ENCODE peak calls at places on chromosomes 5 and 9, in four cellular contexts. Q, F, X and G are unnamed samples.

GRCh38 chr9:136784249-136784996 is 6.7 kb upstream of the TMEM141 start:
- DNase-seq in Q (no peak), F (no peak), X (no peak), G (peak)

GRCh38 chr5:74499236-74499635 is 141.3 kb downstream of the ENC1 start:
- DNase-seq in Q (no peak), F (no peak), X (no peak), G (no peak)

GRCh38 chr5:96928931-96929708 is 6.8 kb upstream of the LNPEP start:
- DNase-seq in Q (no peak), F (no peak), X (no peak), G (no peak)

GRCh38 chr9:123724211-123724831 is 205.6 kb downstream of the DENND1A start:
- DNase-seq in Q (no peak), F (no peak), X (peak), G (no peak)

GRCh38 chr5:81422671-81423070 is 28.7 kb upstream of the ACOT12 start:
- DNase-seq in Q (no peak), F (no peak), X (peak), G (no peak)

GRCh38 chr9:136525207-136525606 is 20.6 kb downstream of the NOTCH1 start:
- DNase-seq in Q (no peak), F (no peak), X (no peak), G (no peak)

GRCh38 chr5:1292139-1292538 is 2.7 kb downstream of the TERT start:
- DNase-seq in Q (no peak), F (no peak), X (no peak), G (no peak)

GRCh38 chr9:127116088-127116726 is 6.2 kb downstream of the ANGPTL2 start:
- DNase-seq in Q (no peak), F (no peak), X (no peak), G (peak)

GRCh38 chr5:92969781-92970237 is 611.2 kb downstream of the NR2F1-AS1 start:
- DNase-seq in Q (no peak), F (no peak), X (peak), G (no peak)

GRCh38 chr5:81151546-81151945 is 81.6 kb upstream of the CKMT2 start:
- DNase-seq in Q (no peak), F (no peak), X (peak), G (no peak)

GRCh38 chr5:141402553-141403328 is at the start of gene PCDHGA9:
- DNase-seq in Q (no peak), F (no peak), X (peak), G (no peak)

GRCh38 chr5:133943475-133943817 is 25.0 kb downstream of the C5orf15 start:
- DNase-seq in Q (no peak), F (no peak), X (no peak), G (no peak)

GRCh38 chr9:34869390-34869789 is 88.7 kb upstream of the PHF24 start:
- DNase-seq in Q (no peak), F (no peak), X (peak), G (peak)

GRCh38 chr5:135662104-135662503 is 83.3 kb upstream of the CXCL14 start:
- DNase-seq in Q (no peak), F (no peak), X (no peak), G (no peak)

GRCh38 chr5:137308311-137308710 is 190.8 kb downstream of the SPOCK1 start:
- DNase-seq in Q (no peak), F (no peak), X (no peak), G (no peak)

GRCh38 chr9:272251-273213 is 57.9 kb downstream of the DOCK8 start:
- DNase-seq in Q (peak), F (no peak), X (no peak), G (peak)

GRCh38 chr9:134631881-134632280 is 9.7 kb upstream of the COL5A1 start:
- DNase-seq in Q (no peak), F (no peak), X (no peak), G (no peak)

GRCh38 chr5:91269198-91269597 is 113.9 kb downstream of the ARRDC3 start:
- DNase-seq in Q (no peak), F (no peak), X (no peak), G (peak)

GRCh38 chr5:176793343-176793699 is 17.0 kb upstream of the UNC5A start:
- DNase-seq in Q (no peak), F (no peak), X (no peak), G (no peak)

GRCh38 chr5:129118405-129118804 is 23.9 kb downstream of the ISOC1 start:
- DNase-seq in Q (no peak), F (no peak), X (peak), G (no peak)

GRCh38 chr5:125410501-125411162 is 664.2 kb upstream of the ZNF608 start:
- DNase-seq in Q (no peak), F (no peak), X (peak), G (no peak)

GRCh38 chr9:86368871-86369521 is 14.8 kb upstream of the TUT7 start:
- DNase-seq in Q (no peak), F (peak), X (peak), G (peak)

GRCh38 chr9:120909904-120910303 is 16.7 kb downstream of the TRAF1 start:
- DNase-seq in Q (no peak), F (no peak), X (no peak), G (peak)

GRCh38 chr5:65925601-65926275 is 637 bp upstream of the ERBIN start:
- DNase-seq in Q (peak), F (peak), X (peak), G (peak)
- TF ChIP-seq POLR2A in Q (peak), F (peak), X (peak), G (peak)

GRCh38 chr9:129949821-129950220 is 93.2 kb downstream of the FNBP1 start:
- DNase-seq in Q (no peak), F (no peak), X (no peak), G (no peak)

GRCh38 chr9:129946596-129946995 is 96.4 kb downstream of the FNBP1 start:
- DNase-seq in Q (no peak), F (no peak), X (no peak), G (peak)

GRCh38 chr9:129939426-129939825 is 103.6 kb downstream of the FNBP1 start:
- DNase-seq in Q (no peak), F (no peak), X (no peak), G (no peak)

GRCh38 chr9:129945314-129945713 is 97.7 kb downstream of the FNBP1 start:
- DNase-seq in Q (no peak), F (no peak), X (no peak), G (peak)

DNA sequence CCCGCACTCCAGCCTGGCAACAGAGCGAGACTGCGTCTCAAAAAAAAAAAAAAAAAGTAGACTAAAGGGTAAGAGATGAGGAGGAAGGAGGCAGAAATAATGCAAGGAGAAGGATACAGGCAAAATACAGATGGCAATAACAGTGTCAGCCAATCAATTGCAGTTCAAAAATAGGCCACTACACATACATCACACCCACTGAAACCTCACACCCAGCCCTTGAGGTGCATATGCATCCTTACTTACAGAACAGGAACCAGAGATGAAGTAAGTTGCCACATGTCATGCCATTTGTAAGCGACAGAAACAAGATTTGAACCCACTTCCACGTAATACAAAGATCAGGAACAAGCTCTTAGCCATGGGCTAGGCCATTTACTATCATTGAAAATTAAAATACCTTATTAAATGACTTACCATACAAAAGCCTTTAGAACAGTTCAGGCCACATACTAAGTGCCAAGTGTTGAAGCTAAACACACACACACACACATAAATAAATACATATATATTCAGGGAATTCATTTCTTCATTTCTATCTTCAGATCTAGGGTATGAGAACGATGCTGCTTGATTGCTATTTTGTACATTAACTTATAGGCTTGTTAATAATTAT is 98.4 kb downstream of the FNBP1 start:
- DNase-seq in Q (no peak), F (no peak), X (no peak), G (peak)
- TF ChIP-seq CTCF in Q (peak), F (no peak), X (no peak), G (no peak)

GRCh38 chr9:36029202-36029601 is 7.5 kb upstream of the RECK start:
- DNase-seq in Q (no peak), F (no peak), X (no peak), G (no peak)
- H3K4me3 ChIP-seq in Q (no peak), F (no peak), X (no peak), G (no peak)

DNA sequence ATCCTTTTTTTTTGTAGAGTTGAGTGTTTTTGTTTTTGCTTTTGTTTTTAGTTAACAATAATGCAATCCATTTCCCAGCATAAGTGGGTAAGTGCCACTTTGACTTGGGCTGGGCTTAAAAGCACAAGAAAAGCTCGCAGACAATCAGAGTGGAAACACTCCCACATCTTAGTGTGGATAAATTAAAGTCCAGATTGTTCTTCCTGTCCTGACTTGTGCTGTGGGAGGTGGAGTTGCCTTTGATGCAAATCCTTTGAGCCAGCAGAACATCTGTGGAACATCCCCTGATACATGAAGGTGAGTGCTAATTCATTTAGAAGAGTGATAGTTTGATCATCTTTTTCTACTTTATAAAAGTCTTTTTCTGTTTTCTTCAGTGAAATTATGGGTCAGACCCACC is 2.1 kb downstream of the IL31RA start:
- DNase-seq in Q (no peak), F (no peak), X (no peak), G (peak)
- TF ChIP-seq POLR2A in Q (no peak), F (no peak), X (no peak), G (no peak)

GRCh38 chr9:15513335-15513734 is 2.6 kb upstream of the PSIP1 start:
- DNase-seq in Q (no peak), F (no peak), X (no peak), G (peak)
- TF ChIP-seq CTCF in Q (no peak), F (no peak), X (peak), G (peak)